ENCODE peak calls at places on chromosomes 13 and 19, in eight cellular contexts. One of them, this sample, is unnamed. For H3K4me1, the result is how much of the 10 kb centered on the place peaks cover.

GRCh38 chr19:40808021-40808325 is 9.0 kb downstream of the EGLN2 start:
- DNase-seq in tibial artery: no peak
- DNase-seq in heart right ventricle: no peak
- DNase-seq in testis: no peak
- DNase-seq in CD8-positive, alpha-beta T cell: no peak
- DNase-seq in body of pancreas: no peak
- DNase-seq in prostate gland: no peak
- DNase-seq in astrocyte: no peak
- DNase-seq in this sample: no peak

GRCh38 chr13:42707596-42707995 is 73.8 kb upstream of the FAM216B start:
- DNase-seq in heart right ventricle: no peak
- DNase-seq in astrocyte: peak
- DNase-seq in testis: no peak
- DNase-seq in prostate gland: no peak
- DNase-seq in body of pancreas: no peak
- DNase-seq in tibial artery: no peak
- DNase-seq in CD8-positive, alpha-beta T cell: no peak
- DNase-seq in this sample: no peak

GRCh38 chr13:37587236-37587635 is 11.3 kb downstream of the POSTN start:
- DNase-seq in body of pancreas: no peak
- DNase-seq in CD8-positive, alpha-beta T cell: no peak
- DNase-seq in prostate gland: no peak
- DNase-seq in heart right ventricle: no peak
- DNase-seq in testis: peak
- DNase-seq in tibial artery: no peak
- DNase-seq in astrocyte: no peak
- DNase-seq in this sample: no peak

GRCh38 chr19:5623397-5624153 is 692 bp downstream of the SAFB start:
- DNase-seq in prostate gland: no peak
- DNase-seq in astrocyte: no peak
- DNase-seq in CD8-positive, alpha-beta T cell: no peak
- DNase-seq in body of pancreas: peak
- DNase-seq in tibial artery: no peak
- DNase-seq in testis: no peak
- DNase-seq in heart right ventricle: peak
- DNase-seq in this sample: no peak

GRCh38 chr19:42092350-42092749 is 16.4 kb downstream of the ZNF574 start:
- DNase-seq in heart right ventricle: no peak
- DNase-seq in prostate gland: no peak
- DNase-seq in testis: no peak
- DNase-seq in tibial artery: no peak
- DNase-seq in astrocyte: no peak
- DNase-seq in CD8-positive, alpha-beta T cell: no peak
- DNase-seq in body of pancreas: no peak
- DNase-seq in this sample: no peak

GRCh38 chr13:24540236-24541126 is 27.9 kb upstream of the PARP4 start:
- DNase-seq in prostate gland: no peak
- DNase-seq in astrocyte: no peak
- DNase-seq in testis: peak
- DNase-seq in body of pancreas: no peak
- DNase-seq in tibial artery: no peak
- DNase-seq in CD8-positive, alpha-beta T cell: no peak
- DNase-seq in heart right ventricle: no peak
- DNase-seq in this sample: no peak

GRCh38 chr19:41575998-41576397 is at the start of gene CEACAM21:
- DNase-seq in prostate gland: no peak
- DNase-seq in body of pancreas: no peak
- DNase-seq in astrocyte: no peak
- DNase-seq in heart right ventricle: peak
- DNase-seq in CD8-positive, alpha-beta T cell: no peak
- DNase-seq in tibial artery: peak
- DNase-seq in testis: peak
- DNase-seq in this sample: peak

GRCh38 chr13:102870677-102871415 is 25.0 kb downstream of the ERCC5 start:
- DNase-seq in prostate gland: peak
- DNase-seq in CD8-positive, alpha-beta T cell: peak
- DNase-seq in tibial artery: no peak
- DNase-seq in testis: peak
- DNase-seq in body of pancreas: peak
- DNase-seq in astrocyte: peak
- DNase-seq in heart right ventricle: peak
- DNase-seq in this sample: peak

GRCh38 chr19:55212447-55212846 is 3.1 kb upstream of the PTPRH start:
- DNase-seq in prostate gland: no peak
- DNase-seq in tibial artery: no peak
- DNase-seq in CD8-positive, alpha-beta T cell: no peak
- DNase-seq in body of pancreas: no peak
- DNase-seq in heart right ventricle: no peak
- DNase-seq in astrocyte: no peak
- DNase-seq in testis: no peak
- DNase-seq in this sample: no peak

GRCh38 chr13:75875450-75875849 is 239.3 kb downstream of the LMO7 start:
- DNase-seq in astrocyte: no peak
- DNase-seq in prostate gland: no peak
- DNase-seq in tibial artery: no peak
- DNase-seq in CD8-positive, alpha-beta T cell: no peak
- DNase-seq in body of pancreas: no peak
- DNase-seq in testis: no peak
- DNase-seq in heart right ventricle: no peak
- DNase-seq in this sample: no peak

GRCh38 chr13:109819851-109820250 is 33.5 kb upstream of the IRS2 start:
- DNase-seq in tibial artery: no peak
- DNase-seq in prostate gland: no peak
- DNase-seq in astrocyte: no peak
- DNase-seq in body of pancreas: no peak
- DNase-seq in CD8-positive, alpha-beta T cell: no peak
- DNase-seq in heart right ventricle: no peak
- DNase-seq in testis: no peak
- DNase-seq in this sample: no peak

GRCh38 chr13:113907637-113908617 is 44.1 kb upstream of the GAS6 start:
- DNase-seq in astrocyte: peak
- DNase-seq in heart right ventricle: no peak
- DNase-seq in body of pancreas: peak
- DNase-seq in tibial artery: no peak
- DNase-seq in testis: no peak
- DNase-seq in CD8-positive, alpha-beta T cell: no peak
- DNase-seq in prostate gland: no peak
- DNase-seq in this sample: peak

GRCh38 chr19:39032164-39032918 is at the start of gene FBXO27:
- DNase-seq in heart right ventricle: peak
- DNase-seq in body of pancreas: peak
- DNase-seq in tibial artery: no peak
- DNase-seq in prostate gland: peak
- DNase-seq in astrocyte: no peak
- DNase-seq in testis: peak
- DNase-seq in CD8-positive, alpha-beta T cell: no peak
- DNase-seq in this sample: peak

GRCh38 chr13:103788061-103788652 is 721.9 kb upstream of the SLC10A2 start:
- DNase-seq in tibial artery: no peak
- DNase-seq in testis: peak
- DNase-seq in prostate gland: no peak
- DNase-seq in heart right ventricle: peak
- DNase-seq in astrocyte: no peak
- DNase-seq in CD8-positive, alpha-beta T cell: no peak
- DNase-seq in body of pancreas: no peak
- DNase-seq in this sample: no peak

GRCh38 chr13:112622375-112622774 is 34.4 kb upstream of the TUBGCP3 start:
- DNase-seq in heart right ventricle: no peak
- DNase-seq in CD8-positive, alpha-beta T cell: no peak
- DNase-seq in body of pancreas: no peak
- DNase-seq in prostate gland: no peak
- DNase-seq in astrocyte: no peak
- DNase-seq in tibial artery: no peak
- DNase-seq in testis: no peak
- DNase-seq in this sample: no peak

GRCh38 chr19:18264956-18265610 is 9.2 kb downstream of the IQCN start:
- DNase-seq in body of pancreas: no peak
- DNase-seq in tibial artery: no peak
- DNase-seq in astrocyte: no peak
- DNase-seq in prostate gland: no peak
- DNase-seq in CD8-positive, alpha-beta T cell: no peak
- DNase-seq in heart right ventricle: no peak
- DNase-seq in testis: no peak
- DNase-seq in this sample: no peak

GRCh38 chr13:110254151-110254679 is 52.7 kb downstream of the COL4A1 start:
- DNase-seq in testis: peak
- DNase-seq in CD8-positive, alpha-beta T cell: no peak
- DNase-seq in prostate gland: no peak
- DNase-seq in heart right ventricle: no peak
- DNase-seq in astrocyte: no peak
- DNase-seq in tibial artery: no peak
- DNase-seq in body of pancreas: no peak
- DNase-seq in this sample: peak

GRCh38 chr13:42170029-42170428 is 101.9 kb upstream of the AKAP11 start:
- DNase-seq in CD8-positive, alpha-beta T cell: no peak
- DNase-seq in testis: no peak
- DNase-seq in astrocyte: no peak
- DNase-seq in prostate gland: no peak
- DNase-seq in tibial artery: no peak
- DNase-seq in heart right ventricle: no peak
- DNase-seq in body of pancreas: no peak
- DNase-seq in this sample: no peak

GRCh38 chr13:24276310-24276709 is 33.1 kb upstream of the C1QTNF9 start:
- DNase-seq in tibial artery: no peak
- DNase-seq in heart right ventricle: no peak
- DNase-seq in testis: no peak
- DNase-seq in CD8-positive, alpha-beta T cell: no peak
- DNase-seq in astrocyte: no peak
- DNase-seq in body of pancreas: no peak
- DNase-seq in prostate gland: no peak
- DNase-seq in this sample: no peak

GRCh38 chr13:21033224-21033855 is 28.0 kb downstream of the LATS2 start:
- DNase-seq in testis: peak
- DNase-seq in astrocyte: peak
- DNase-seq in prostate gland: peak
- DNase-seq in CD8-positive, alpha-beta T cell: no peak
- DNase-seq in heart right ventricle: no peak
- DNase-seq in tibial artery: peak
- DNase-seq in body of pancreas: peak
- DNase-seq in this sample: peak

GRCh38 chr19:17138937-17139598 is 63.5 kb downstream of the MYO9B start:
- DNase-seq in testis: no peak
- DNase-seq in tibial artery: no peak
- DNase-seq in prostate gland: peak
- DNase-seq in astrocyte: no peak
- DNase-seq in body of pancreas: peak
- DNase-seq in CD8-positive, alpha-beta T cell: no peak
- DNase-seq in heart right ventricle: peak
- DNase-seq in this sample: peak

GRCh38 chr19:17385878-17386611 is 8.0 kb downstream of the CCDC194 start:
- DNase-seq in tibial artery: peak
- DNase-seq in heart right ventricle: peak
- DNase-seq in astrocyte: no peak
- DNase-seq in body of pancreas: peak
- DNase-seq in CD8-positive, alpha-beta T cell: peak
- DNase-seq in testis: peak
- DNase-seq in prostate gland: no peak
- DNase-seq in this sample: peak

GRCh38 chr19:4660993-4661392 is 9.1 kb downstream of the MYDGF start:
- DNase-seq in prostate gland: no peak
- DNase-seq in astrocyte: no peak
- DNase-seq in heart right ventricle: no peak
- DNase-seq in testis: no peak
- DNase-seq in tibial artery: no peak
- DNase-seq in body of pancreas: no peak
- DNase-seq in CD8-positive, alpha-beta T cell: no peak
- DNase-seq in this sample: no peak

GRCh38 chr19:3029070-3029923 is at the start of gene TLE2:
- DNase-seq in prostate gland: no peak
- DNase-seq in tibial artery: no peak
- DNase-seq in body of pancreas: peak
- DNase-seq in heart right ventricle: no peak
- DNase-seq in testis: no peak
- DNase-seq in CD8-positive, alpha-beta T cell: no peak
- DNase-seq in astrocyte: no peak
- DNase-seq in this sample: no peak
- H3K27ac ChIP-seq in prostate gland: peak
- H3K27ac ChIP-seq in tibial artery: peak
- H3K27ac ChIP-seq in body of pancreas: peak
- H3K27ac ChIP-seq in heart right ventricle: peak
- H3K27ac ChIP-seq in testis: peak
- H3K27ac ChIP-seq in CD8-positive, alpha-beta T cell: peak
- H3K27ac ChIP-seq in astrocyte: no peak
- H3K27ac ChIP-seq in this sample: peak

GRCh38 chr13:44386932-44387556 is 13.4 kb downstream of the SERP2 start:
- DNase-seq in astrocyte: no peak
- DNase-seq in CD8-positive, alpha-beta T cell: no peak
- DNase-seq in tibial artery: no peak
- DNase-seq in prostate gland: no peak
- DNase-seq in testis: peak
- DNase-seq in body of pancreas: no peak
- DNase-seq in heart right ventricle: no peak
- DNase-seq in this sample: no peak

GRCh38 chr13:44388427-44388826 is 14.8 kb downstream of the SERP2 start:
- DNase-seq in body of pancreas: no peak
- DNase-seq in CD8-positive, alpha-beta T cell: no peak
- DNase-seq in tibial artery: no peak
- DNase-seq in astrocyte: no peak
- DNase-seq in heart right ventricle: no peak
- DNase-seq in prostate gland: no peak
- DNase-seq in testis: peak
- DNase-seq in this sample: no peak

GRCh38 chr13:44389003-44389666 is 15.5 kb downstream of the SERP2 start:
- DNase-seq in astrocyte: no peak
- DNase-seq in body of pancreas: no peak
- DNase-seq in tibial artery: no peak
- DNase-seq in heart right ventricle: no peak
- DNase-seq in prostate gland: no peak
- DNase-seq in CD8-positive, alpha-beta T cell: no peak
- DNase-seq in testis: no peak
- DNase-seq in this sample: no peak

GRCh38 chr13:44393391-44393790 is 19.8 kb downstream of the SERP2 start:
- DNase-seq in CD8-positive, alpha-beta T cell: no peak
- DNase-seq in testis: peak
- DNase-seq in prostate gland: peak
- DNase-seq in body of pancreas: peak
- DNase-seq in astrocyte: peak
- DNase-seq in heart right ventricle: no peak
- DNase-seq in tibial artery: no peak
- DNase-seq in this sample: no peak

GRCh38 chr13:44389856-44390255 is 16.2 kb downstream of the SERP2 start:
- DNase-seq in testis: no peak
- DNase-seq in CD8-positive, alpha-beta T cell: no peak
- DNase-seq in tibial artery: no peak
- DNase-seq in astrocyte: no peak
- DNase-seq in body of pancreas: no peak
- DNase-seq in prostate gland: no peak
- DNase-seq in heart right ventricle: no peak
- DNase-seq in this sample: no peak
- TF ChIP-seq CTCF in testis: no peak
- TF ChIP-seq CTCF in CD8-positive, alpha-beta T cell: no peak
- TF ChIP-seq CTCF in tibial artery: no peak
- TF ChIP-seq CTCF in astrocyte: no peak
- TF ChIP-seq CTCF in body of pancreas: no peak
- TF ChIP-seq CTCF in prostate gland: no peak
- TF ChIP-seq CTCF in heart right ventricle: no peak
- TF ChIP-seq CTCF in this sample: no peak

GRCh38 chr19:48296963-48297734 is 27.3 kb downstream of the ZNF114 start:
- DNase-seq in astrocyte: no peak
- DNase-seq in testis: no peak
- DNase-seq in CD8-positive, alpha-beta T cell: no peak
- DNase-seq in heart right ventricle: no peak
- DNase-seq in body of pancreas: no peak
- DNase-seq in tibial artery: no peak
- DNase-seq in prostate gland: no peak
- DNase-seq in this sample: no peak
- H3K4me1 ChIP-seq in astrocyte: under half
- H3K4me1 ChIP-seq in testis: under half
- H3K4me1 ChIP-seq in CD8-positive, alpha-beta T cell: under half
- H3K4me1 ChIP-seq in heart right ventricle: under half
- H3K4me1 ChIP-seq in body of pancreas: under half
- H3K4me1 ChIP-seq in tibial artery: under half
- H3K4me1 ChIP-seq in prostate gland: under half
- H3K4me1 ChIP-seq in this sample: under half

GRCh38 chr13:49443689-49444516 is at the start of the genes CAB39L and SETDB2:
- DNase-seq in testis: peak
- DNase-seq in astrocyte: peak
- DNase-seq in prostate gland: peak
- DNase-seq in tibial artery: peak
- DNase-seq in body of pancreas: peak
- DNase-seq in CD8-positive, alpha-beta T cell: peak
- DNase-seq in heart right ventricle: peak
- DNase-seq in this sample: peak
- H3K27ac ChIP-seq in testis: peak
- H3K27ac ChIP-seq in astrocyte: peak
- H3K27ac ChIP-seq in prostate gland: peak
- H3K27ac ChIP-seq in tibial artery: peak
- H3K27ac ChIP-seq in body of pancreas: peak
- H3K27ac ChIP-seq in CD8-positive, alpha-beta T cell: peak
- H3K27ac ChIP-seq in heart right ventricle: peak
- H3K27ac ChIP-seq in this sample: peak

This sample was measured in lung.